ENCODE peak calls at places on chromosomes 7 and 10, in seven cellular contexts. D is kidney tubule cell, Y is DMS79 treated with DMSO at 0.1 percent for 48 hours, A is ELF-1, C is fibroblast of lung, E is breast epithelium, O is hypothalamus. J is an unnamed sample.

GRCh38 chr7:117808273-117808868 is 64.9 kb downstream of the CTTNBP2 start:
- DNase-seq in D (peak; percentile 45), Y (peak; percentile 100), A (no peak), C (peak; percentile 64), E (peak; percentile 44), O (peak; percentile 25), J (no peak)

GRCh38 chr7:29113384-29114102 is 32.8 kb downstream of the CPVL start:
- DNase-seq in D (peak; percentile 89), Y (no peak), A (peak; percentile 67), C (peak; percentile 19), E (peak; percentile 31), O (no peak), J (no peak)

GRCh38 chr7:36314491-36314890 is 75.2 kb upstream of the ANLN start:
- DNase-seq in D (no peak), Y (no peak), A (no peak), C (no peak), E (no peak), O (no peak), J (no peak)

GRCh38 chr10:4144802-4145201 is 359.8 kb upstream of the KLF6 start:
- DNase-seq in D (peak; percentile 41), Y (no peak), A (no peak), C (peak; percentile 53), E (no peak), O (no peak), J (no peak)

GRCh38 chr7:68176974-68177373 is 1180.3 kb downstream of the TYW1 start:
- DNase-seq in D (peak; percentile 84), Y (peak; percentile 8), A (peak; percentile 91), C (peak; percentile 4), E (no peak), O (peak; percentile 57), J (no peak)

GRCh38 chr10:35063837-35064454 is 26.2 kb downstream of the CUL2 start:
- DNase-seq in D (peak; percentile 47), Y (no peak), A (no peak), C (no peak), E (no peak), O (no peak), J (no peak)

GRCh38 chr10:63976538-63976937 is 455.3 kb downstream of the REEP3 start:
- DNase-seq in D (peak; percentile 32), Y (no peak), A (peak; percentile 61), C (peak; percentile 6), E (no peak), O (no peak), J (no peak)

GRCh38 chr10:33180390-33180789 is 154.1 kb downstream of the NRP1 start:
- DNase-seq in D (no peak), Y (no peak), A (no peak), C (no peak), E (no peak), O (no peak), J (no peak)

GRCh38 chr10:130660266-130660665 is 524.1 kb downstream of the GLRX3 start:
- DNase-seq in D (no peak), Y (no peak), A (no peak), C (no peak), E (no peak), O (no peak), J (no peak)

GRCh38 chr10:132862485-132863420 is 76.8 kb upstream of the NKX6-2 start:
- DNase-seq in D (no peak), Y (no peak), A (peak; percentile 63), C (no peak), E (no peak), O (no peak), J (no peak)

GRCh38 chr7:128108641-128109423 is 77.6 kb upstream of the LRRC4 start:
- DNase-seq in D (no peak), Y (no peak), A (no peak), C (no peak), E (no peak), O (no peak), J (no peak)

GRCh38 chr7:33452805-33453502 is 323.6 kb downstream of the BBS9 start:
- DNase-seq in D (no peak), Y (no peak), A (no peak), C (peak; percentile 66), E (no peak), O (no peak), J (no peak)

GRCh38 chr10:121862624-121863023 is 65.2 kb downstream of the ATE1 start:
- DNase-seq in D (no peak), Y (no peak), A (no peak), C (no peak), E (no peak), O (no peak), J (no peak)

GRCh38 chr10:27446091-27446918 is 57.8 kb upstream of the RAB18 start:
- DNase-seq in D (peak; percentile 51), Y (peak; percentile 0), A (no peak), C (peak; percentile 66), E (no peak), O (no peak), J (no peak)

GRCh38 chr7:137241655-137242054 is 101.9 kb downstream of the PTN start:
- DNase-seq in D (no peak), Y (no peak), A (no peak), C (no peak), E (no peak), O (no peak), J (no peak)

GRCh38 chr10:32241946-32242345 is 105.0 kb downstream of the EPC1 start:
- DNase-seq in D (no peak), Y (no peak), A (no peak), C (peak; percentile 32), E (no peak), O (no peak), J (no peak)

GRCh38 chr7:101947899-101948298 is 130.5 kb downstream of the CUX1 start:
- DNase-seq in D (no peak), Y (peak; percentile 19), A (no peak), C (peak; percentile 33), E (no peak), O (no peak), J (no peak)

GRCh38 chr10:86306628-86307278 is 59.8 kb downstream of the GRID1 start:
- DNase-seq in D (peak; percentile 18), Y (no peak), A (no peak), C (peak; percentile 2), E (no peak), O (no peak), J (no peak)

GRCh38 chr7:122397381-122397780 is 92.8 kb upstream of the FEZF1 start:
- DNase-seq in D (no peak), Y (no peak), A (no peak), C (no peak), E (no peak), O (no peak), J (no peak)

GRCh38 chr10:12448729-12449391 is 99.5 kb downstream of the CAMK1D start:
- DNase-seq in D (peak; percentile 53), Y (no peak), A (no peak), C (peak; percentile 72), E (peak; percentile 26), O (no peak), J (peak; percentile 25)

GRCh38 chr7:21367081-21367480 is 60.8 kb upstream of the SP4 start:
- DNase-seq in D (no peak), Y (peak; percentile 13), A (no peak), C (no peak), E (no peak), O (no peak), J (no peak)

GRCh38 chr10:71726673-71727428 is 7.3 kb upstream of the C10orf105 start:
- DNase-seq in D (no peak), Y (no peak), A (no peak), C (no peak), E (no peak), O (no peak), J (no peak)

GRCh38 chr10:122030200-122030552 is 41.2 kb downstream of the TACC2 start:
- DNase-seq in D (no peak), Y (no peak), A (no peak), C (no peak), E (no peak), O (no peak), J (no peak)

GRCh38 chr10:561721-562120 is 127.7 kb downstream of the DIP2C start:
- DNase-seq in D (no peak), Y (peak; percentile 29), A (no peak), C (no peak), E (no peak), O (no peak), J (no peak)

GRCh38 chr10:98269435-98269912 is 1.5 kb upstream of the LOXL4 start:
- DNase-seq in D (peak; percentile 98), Y (no peak), A (peak; percentile 87), C (peak; percentile 69), E (peak; percentile 88), O (no peak), J (no peak)

GRCh38 chr10:51244308-51244707 is 170.0 kb downstream of the PRKG1 start:
- DNase-seq in D (no peak), Y (no peak), A (peak; percentile 8), C (no peak), E (no peak), O (no peak), J (no peak)

GRCh38 chr7:72335561-72336381 is 76.4 kb downstream of the CALN1 start:
- DNase-seq in D (no peak), Y (no peak), A (peak; percentile 49), C (no peak), E (no peak), O (peak; percentile 29), J (no peak)

GRCh38 chr10:18665815-18666558 is 6.8 kb downstream of the ARL5B start:
- DNase-seq in D (peak; percentile 13), Y (no peak), A (no peak), C (peak; percentile 26), E (no peak), O (no peak), J (no peak)

GRCh38 chr10:101226888-101227736 is 2.2 kb downstream of the LBX1 start:
- DNase-seq in D (no peak), Y (no peak), A (peak; percentile 63), C (no peak), E (no peak), O (no peak), J (no peak)

GRCh38 chr10:29861811-29862505 is 197.4 kb downstream of the JCAD start:
- DNase-seq in D (peak; percentile 81), Y (no peak), A (no peak), C (peak; percentile 89), E (no peak), O (no peak), J (no peak)

GRCh38 chr7:133275008-133275407 is 22.1 kb downstream of the EXOC4 start:
- DNase-seq in D (peak; percentile 33), Y (peak; percentile 56), A (peak; percentile 7), C (no peak), E (no peak), O (no peak), J (no peak)

GRCh38 chr7:157581740-157582139 is 244.9 kb downstream of the DNAJB6 start:
- DNase-seq in D (no peak), Y (no peak), A (no peak), C (no peak), E (no peak), O (no peak), J (no peak)

GRCh38 chr7:36044096-36044892 is 108.8 kb upstream of the EEPD1 start:
- DNase-seq in D (no peak), Y (no peak), A (no peak), C (no peak), E (no peak), O (no peak), J (no peak)

GRCh38 chr10:17865351-17865750 is 56.2 kb downstream of the MRC1 start:
- DNase-seq in D (no peak), Y (no peak), A (no peak), C (no peak), E (no peak), O (no peak), J (no peak)

GRCh38 chr10:86344281-86344680 is 22.3 kb downstream of the GRID1 start:
- DNase-seq in D (no peak), Y (no peak), A (no peak), C (no peak), E (no peak), O (no peak), J (no peak)

J was measured in stimulated activated CD4-positive, alpha-beta T cell treated with anti-CD3 and anti-CD28 coated beads, Interleukin-1b, Interleukin-23, amount 100 ng/mL, for 1 hour.